ENCODE peak calls at places on chromosomes 16 and 17, in six cellular contexts. X is Peyer's patch, M is fibroblast of mammary gland, K is thoracic aorta, W is fibroblast of pulmonary artery, R is HepG2. T is an unnamed sample.

GRCh38 chr16:50651835-50652438 is 29.2 kb downstream of the SNX20 start:
- DNase-seq in X (no peak), M (no peak), K (no peak), W (no peak), R (no peak), T (no peak)

GRCh38 chr17:61144876-61145564 is 254.6 kb upstream of the TBX2 start:
- DNase-seq in X (no peak), M (peak), K (no peak), W (peak), R (no peak), T (no peak)

GRCh38 chr16:89338863-89339262 is 121.4 kb downstream of the ZNF778 start:
- DNase-seq in X (peak), M (no peak), K (no peak), W (no peak), R (peak), T (no peak)

GRCh38 chr16:67199808-67200198 is 872 bp downstream of the ELMO3 start:
- DNase-seq in X (peak), M (no peak), K (no peak), W (no peak), R (no peak), T (no peak)

GRCh38 chr17:77999413-78000173 is 41.1 kb downstream of the TNRC6C start:
- DNase-seq in X (no peak), M (peak), K (no peak), W (peak), R (peak), T (peak)

GRCh38 chr17:43570518-43570928 is 24.4 kb upstream of the ETV4 start:
- DNase-seq in X (no peak), M (peak), K (no peak), W (no peak), R (no peak), T (peak)

GRCh38 chr17:53722407-53722806 is 100.3 kb upstream of the KIF2B start:
- DNase-seq in X (no peak), M (peak), K (no peak), W (peak), R (no peak), T (peak)

GRCh38 chr17:36889955-36890354 is 47.3 kb upstream of the LHX1 start:
- DNase-seq in X (no peak), M (no peak), K (no peak), W (no peak), R (no peak), T (no peak)

GRCh38 chr16:87584271-87584670 is 18.0 kb upstream of the JPH3 start:
- DNase-seq in X (no peak), M (peak), K (no peak), W (peak), R (no peak), T (no peak)

GRCh38 chr16:4214215-4214621 is 27.7 kb downstream of the SRL start:
- DNase-seq in X (peak), M (peak), K (peak), W (peak), R (peak), T (peak)

GRCh38 chr17:12667299-12667958 is 1.7 kb downstream of the MYOCD start:
- DNase-seq in X (no peak), M (peak), K (no peak), W (peak), R (peak), T (peak)

GRCh38 chr17:35287286-35287811 is 44.5 kb downstream of the SLFN5 start:
- DNase-seq in X (no peak), M (no peak), K (no peak), W (no peak), R (no peak), T (no peak)

GRCh38 chr17:7380855-7381683 is at the start of gene TNK1:
- DNase-seq in X (peak), M (no peak), K (no peak), W (no peak), R (peak), T (peak)

GRCh38 chr16:69563605-69564580 is 1.9 kb upstream of the NFAT5 start:
- DNase-seq in X (no peak), M (peak), K (no peak), W (peak), R (peak), T (peak)

GRCh38 chr17:17241656-17242055 is 4.7 kb upstream of the FLCN start:
- DNase-seq in X (peak), M (no peak), K (no peak), W (no peak), R (no peak), T (no peak)

GRCh38 chr17:63024716-63025115 is 58.7 kb downstream of the TANC2 start:
- DNase-seq in X (no peak), M (peak), K (no peak), W (peak), R (no peak), T (no peak)

DNA sequence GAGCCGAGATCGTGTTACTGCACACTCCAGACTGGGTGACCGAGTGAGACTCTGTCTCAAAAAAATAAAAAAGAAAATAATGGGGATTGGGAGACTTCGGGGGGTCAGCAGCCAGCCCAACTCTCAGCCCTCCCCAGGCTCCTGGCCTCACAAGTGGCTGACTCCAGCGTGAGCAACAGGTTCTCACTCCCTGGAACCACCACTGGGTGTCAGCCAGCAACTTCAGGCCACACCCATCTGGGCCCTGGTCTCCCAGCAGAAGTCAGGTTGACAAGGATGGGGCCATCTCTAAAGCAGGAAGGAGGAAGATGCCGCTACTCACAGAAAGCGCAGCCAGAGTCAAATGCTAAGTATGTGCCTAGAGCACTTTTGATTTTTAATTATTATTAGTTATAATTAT is 139.4 kb downstream of the C16orf78 start:
- DNase-seq in X (no peak), M (peak), K (no peak), W (no peak), R (no peak), T (no peak)
- TF ChIP-seq CTCF in X (no peak), M (no peak), K (no peak), W (no peak), R (peak), T (no peak)

GRCh38 chr16:29926675-29927522 is 873 bp upstream of the KCTD13 start:
- DNase-seq in X (no peak), M (peak), K (no peak), W (no peak), R (peak), T (peak)
- H3K4me3 ChIP-seq in X (peak), M (peak), K (peak), W (peak), R (peak), T (peak)

DNA sequence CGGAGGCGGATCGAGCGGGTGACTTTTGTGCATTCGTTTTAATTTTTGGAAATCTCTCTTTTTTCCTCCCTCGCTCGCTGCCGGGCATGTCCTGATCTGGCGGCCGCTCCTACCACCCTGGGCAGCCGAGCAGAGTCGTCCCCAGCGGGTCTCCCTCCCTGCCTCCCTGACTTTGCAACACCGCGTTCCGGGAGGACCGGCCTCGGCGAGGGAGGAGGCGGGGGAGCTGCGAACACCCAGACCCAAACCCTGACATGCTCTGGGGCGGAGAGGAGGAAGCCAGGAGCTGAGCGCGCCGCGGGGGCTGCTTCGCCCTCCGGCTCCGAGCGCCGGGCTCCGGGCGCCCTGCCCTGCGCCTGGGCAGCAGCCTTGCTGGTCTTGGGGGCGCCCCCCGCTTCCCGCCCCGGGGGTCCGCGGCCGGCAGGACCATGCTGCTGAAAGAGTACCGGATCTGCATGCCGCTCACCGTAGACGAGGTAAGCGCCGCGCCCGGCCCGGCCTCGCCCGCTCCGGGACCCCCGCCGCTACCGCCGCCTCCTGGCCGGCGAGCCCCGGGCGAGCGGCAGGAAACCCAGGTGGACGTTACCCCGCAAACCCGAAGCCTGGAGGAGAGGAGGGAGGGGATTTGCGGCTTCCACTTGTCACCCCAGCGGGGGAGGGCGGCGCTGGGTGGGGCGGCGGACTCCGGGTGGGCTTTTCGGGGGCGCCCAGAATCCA is 804 bp downstream of the PITPNC1 start:
- DNase-seq in X (peak), M (no peak), K (no peak), W (peak), R (no peak), T (peak)
- TF ChIP-seq CTCF in X (peak), M (no peak), K (no peak), W (peak), R (peak), T (peak)

DNA sequence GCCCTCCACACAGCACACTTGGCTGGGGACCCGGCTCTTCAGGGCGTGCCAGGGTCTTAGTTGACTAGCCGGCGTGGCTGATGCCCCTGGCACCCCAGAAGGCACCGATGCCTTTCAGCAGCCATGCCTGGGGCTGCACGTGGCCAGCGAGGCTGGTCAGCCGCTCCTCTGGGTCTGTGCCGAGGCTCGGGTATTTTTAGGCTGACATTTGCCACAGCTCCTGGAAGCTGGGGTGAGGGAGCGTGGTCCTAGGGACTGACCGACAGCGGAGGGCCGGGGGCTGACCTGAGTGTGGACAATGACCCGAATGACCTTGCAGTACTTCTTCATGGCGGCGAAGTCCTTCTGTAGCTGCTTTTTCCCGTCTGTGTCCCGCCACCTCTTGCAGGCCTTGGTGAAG is 3.9 kb downstream of the RPL3L start:
- DNase-seq in X (no peak), M (no peak), K (no peak), W (no peak), R (no peak), T (no peak)
- H3K4me3 ChIP-seq in X (no peak), M (no peak), K (no peak), W (no peak), R (no peak), T (no peak)

GRCh38 chr16:14105976-14106375 is 34.9 kb downstream of the MRTFB start:
- DNase-seq in X (no peak), M (no peak), K (no peak), W (no peak), R (no peak), T (no peak)
- TF ChIP-seq CTCF in X (no peak), M (no peak), K (no peak), W (no peak), R (no peak), T (no peak)

DNA sequence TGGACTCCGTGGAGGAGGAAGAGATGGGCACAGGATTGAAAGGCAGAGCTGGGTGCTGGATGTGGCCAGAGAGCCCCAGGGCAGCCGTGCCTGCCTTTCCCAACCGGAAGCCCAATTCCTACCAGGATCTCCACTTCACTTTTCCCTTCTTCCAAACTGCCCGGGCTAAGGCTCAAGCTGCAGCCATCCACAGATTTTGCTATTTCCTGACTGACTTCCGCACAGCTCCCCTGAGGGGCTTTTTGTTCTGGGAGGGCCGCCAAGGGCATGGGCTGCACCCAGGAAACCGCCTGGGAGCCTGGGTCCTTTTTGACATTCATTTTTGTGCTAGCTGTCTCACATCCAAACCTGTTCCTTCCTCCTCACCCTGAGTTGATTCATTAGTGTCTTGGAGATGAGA is 4.2 kb downstream of the SHISA6 start:
- DNase-seq in X (no peak), M (no peak), K (no peak), W (no peak), R (no peak), T (no peak)
- H3K4me3 ChIP-seq in X (no peak), M (no peak), K (no peak), W (no peak), R (no peak), T (no peak)

GRCh38 chr16:11575223-11575589 is 11.5 kb downstream of the LITAF start:
- DNase-seq in X (no peak), M (no peak), K (no peak), W (no peak), R (no peak), T (no peak)
- TF ChIP-seq CTCF in X (no peak), M (no peak), K (no peak), W (no peak), R (no peak), T (no peak)

DNA sequence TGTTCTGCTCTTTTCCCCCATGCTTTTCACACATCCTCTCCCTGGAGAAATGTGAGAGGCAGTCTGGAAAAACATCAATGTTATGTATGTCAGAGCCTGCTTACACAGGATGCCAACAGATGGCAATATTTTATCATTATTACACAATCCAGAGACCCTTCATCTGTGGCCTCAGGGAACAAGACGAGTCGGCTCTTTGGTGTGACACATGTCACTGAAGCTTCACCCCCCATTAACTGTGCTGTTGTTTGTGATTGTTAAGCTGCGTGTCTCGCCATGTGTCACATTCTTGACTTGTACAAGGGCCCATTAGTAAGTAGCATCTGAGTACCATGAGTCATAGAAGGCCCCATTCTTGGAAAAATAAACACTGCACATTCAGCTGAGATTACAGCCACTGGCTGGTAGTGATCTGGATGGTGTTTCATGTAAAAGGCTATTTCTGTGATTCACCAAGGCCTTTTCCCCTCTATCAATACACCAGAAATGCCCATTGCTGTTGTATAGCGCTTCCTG is 682.1 kb upstream of the SOX9 start:
- DNase-seq in X (no peak), M (peak), K (no peak), W (peak), R (peak), T (peak)
- H3K4me3 ChIP-seq in X (no peak), M (no peak), K (no peak), W (no peak), R (no peak), T (no peak)

GRCh38 chr17:58193641-58194259 is 1.2 kb downstream of the EPX start:
- DNase-seq in X (no peak), M (no peak), K (no peak), W (no peak), R (no peak), T (no peak)
- TF ChIP-seq CTCF in X (no peak), M (no peak), K (no peak), W (no peak), R (peak), T (no peak)